ENCODE peak calls at places on chromosomes 16 and 17, in eight cellular contexts. C, B, L, Q, P, A, D and T are unnamed samples.
A peak's percentile ranks its signal among the peaks of the same experiment; 100 is the strongest.

GRCh38 chr16:22967696-22968095 is 153.7 kb downstream of the HS3ST2 start:
- DNase-seq in P (no peak), A (no peak), C (no peak), L (no peak), Q (no peak), B (no peak), D (no peak), T (no peak)

GRCh38 chr17:81719410-81720266 is 7.6 kb downstream of the SLC25A10 start:
- DNase-seq in Q (peak; percentile 62), A (no peak), D (peak; percentile 70), L (no peak), B (no peak), P (peak; percentile 51), C (no peak), T (no peak)

GRCh38 chr17:76824103-76824502 is 44.1 kb upstream of the MGAT5B start:
- DNase-seq in L (no peak), C (no peak), Q (no peak), B (no peak), D (no peak), P (no peak), A (no peak), T (no peak)

GRCh38 chr16:83005653-83006160 is 378.9 kb downstream of the CDH13 start:
- DNase-seq in L (no peak), Q (no peak), P (no peak), B (no peak), C (no peak), D (no peak), A (no peak), T (no peak)

GRCh38 chr17:42171831-42172230 is 9.1 kb downstream of the KCNH4 start:
- DNase-seq in P (peak; percentile 75), C (peak; percentile 55), L (no peak), D (no peak), B (no peak), A (no peak), Q (no peak), T (no peak)

GRCh38 chr16:81583893-81584705 is 139.5 kb downstream of the CMIP start:
- DNase-seq in B (no peak), D (peak; percentile 86), L (no peak), C (no peak), A (no peak), P (no peak), Q (peak; percentile 78), T (no peak)

GRCh38 chr17:11882716-11883115 is 114.6 kb downstream of the ZNF18 start:
- DNase-seq in C (no peak), A (no peak), L (no peak), Q (no peak), B (no peak), P (no peak), D (no peak), T (no peak)

GRCh38 chr16:22031483-22032083 is 23.7 kb downstream of the MOSMO start:
- DNase-seq in A (no peak), Q (no peak), P (no peak), C (no peak), B (no peak), D (no peak), L (no peak), T (no peak)

GRCh38 chr17:69012895-69013805 is 47.6 kb downstream of the ABCA9 start:
- DNase-seq in B (no peak), L (no peak), D (no peak), P (no peak), A (no peak), Q (no peak), C (no peak), T (no peak)

GRCh38 chr16:27928542-27928941 is 135.0 kb downstream of the GSG1L start:
- DNase-seq in P (peak; percentile 53), A (no peak), C (no peak), B (no peak), Q (no peak), L (no peak), D (no peak), T (no peak)

GRCh38 chr16:13919330-13919682 is 648 bp upstream of the ERCC4 start:
- DNase-seq in Q (no peak), A (no peak), P (no peak), C (no peak), L (no peak), D (no peak), B (no peak), T (no peak)

GRCh38 chr16:77885596-77886295 is 97.4 kb downstream of the VAT1L start:
- DNase-seq in A (no peak), B (no peak), C (no peak), L (no peak), Q (no peak), P (no peak), D (no peak), T (no peak)

GRCh38 chr17:82246040-82246364 is 17.2 kb downstream of the SLC16A3 start:
- DNase-seq in B (no peak), P (peak; percentile 44), C (no peak), Q (no peak), L (no peak), D (no peak), A (no peak), T (no peak)

GRCh38 chr17:29138184-29138955 is 41.8 kb downstream of the MYO18A start:
- DNase-seq in D (no peak), Q (no peak), B (peak; percentile 26), L (no peak), P (peak; percentile 44), A (peak; percentile 77), C (no peak), T (no peak)

GRCh38 chr17:43531955-43532354 is 14.2 kb downstream of the ETV4 start:
- DNase-seq in A (no peak), D (no peak), L (no peak), Q (peak; percentile 31), C (no peak), B (no peak), P (no peak), T (no peak)

GRCh38 chr16:70644763-70645597 is 1.4 kb upstream of the IL34 start:
- DNase-seq in C (no peak), A (no peak), P (peak; percentile 55), L (no peak), D (peak; percentile 19), Q (no peak), B (no peak), T (no peak)

GRCh38 chr17:82168568-82168967 is 44.1 kb downstream of the CCDC57 start:
- DNase-seq in D (no peak), L (no peak), A (no peak), P (no peak), C (no peak), Q (no peak), B (no peak), T (no peak)

GRCh38 chr17:15998031-15998574 is 1.4 kb downstream of the ZSWIM7 start:
- DNase-seq in Q (no peak), P (no peak), C (no peak), D (no peak), B (no peak), A (no peak), L (no peak), T (no peak)
- H3K27ac ChIP-seq in Q (peak overlapping the region; percentile 90), P (no peak overlapping the region), C (peak overlapping the region; percentile 97), D (peak overlapping the region; percentile 81), B (no peak overlapping the region), A (peak overlapping the region; percentile 92), L (no peak overlapping the region), T (no peak overlapping the region)

DNA sequence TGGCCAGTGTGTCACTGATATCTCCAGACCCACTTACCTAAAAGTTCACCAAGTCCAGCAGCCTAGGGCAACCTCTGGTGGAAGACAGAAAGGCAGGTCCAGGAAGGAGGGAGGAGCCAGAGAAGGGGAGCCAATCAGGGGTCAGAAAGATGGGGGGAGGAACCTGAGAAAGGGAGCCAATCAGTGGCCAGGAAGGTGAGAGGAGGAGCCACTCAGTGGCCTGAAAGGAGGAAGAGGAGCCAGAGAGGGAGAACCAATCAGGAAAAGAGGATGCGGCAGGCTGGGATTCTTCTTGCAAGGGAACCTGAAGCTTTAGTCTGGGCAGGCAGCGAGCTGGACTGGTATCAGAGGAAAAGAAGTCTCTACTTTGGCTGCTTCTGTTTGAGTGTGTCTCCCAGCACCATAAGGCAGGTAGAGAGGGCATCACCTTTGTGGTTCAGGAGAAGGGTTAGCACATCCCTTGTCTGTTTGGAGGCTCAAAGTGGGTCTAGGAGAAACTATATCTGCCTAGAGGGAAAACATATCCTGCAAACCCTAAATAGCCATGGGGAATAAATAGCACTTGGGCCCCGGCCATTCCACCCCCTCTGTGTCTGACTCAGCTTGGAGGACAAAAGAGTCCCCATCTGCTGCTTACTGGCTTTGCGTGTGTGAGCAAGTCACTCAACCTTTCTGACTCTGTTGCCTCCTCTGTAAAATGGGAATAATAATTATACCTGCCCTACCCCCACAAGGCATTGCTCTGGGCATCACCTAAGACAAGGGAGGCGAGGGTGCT is 43.4 kb upstream of the CRHR1 start:
- DNase-seq in Q (no peak), L (peak; percentile 38), B (no peak), D (no peak), A (peak; percentile 67), P (peak; percentile 98), C (peak; percentile 54), T (no peak)
- H3K27ac ChIP-seq in Q (no peak overlapping the region), L (no peak overlapping the region), B (no peak overlapping the region), D (no peak overlapping the region), A (peak overlapping the region; percentile 68), P (no peak overlapping the region), C (no peak overlapping the region), T (no peak overlapping the region)

GRCh38 chr17:75318615-75319222 is 29.5 kb upstream of the SLC25A19 start:
- DNase-seq in Q (no peak), A (no peak), P (no peak), D (no peak), C (no peak), B (no peak), L (no peak), T (no peak)

GRCh38 chr17:75316253-75316652 is 27.0 kb upstream of the SLC25A19 start:
- DNase-seq in A (no peak), C (no peak), L (no peak), Q (no peak), D (no peak), B (no peak), P (no peak), T (no peak)

GRCh38 chr17:75318211-75318610 is 29.0 kb upstream of the SLC25A19 start:
- DNase-seq in A (no peak), L (no peak), B (no peak), Q (no peak), P (no peak), C (no peak), D (no peak), T (no peak)

GRCh38 chr17:75315541-75316243 is 26.5 kb upstream of the SLC25A19 start:
- DNase-seq in D (no peak), P (no peak), C (no peak), Q (no peak), B (no peak), A (no peak), L (no peak), T (no peak)

DNA sequence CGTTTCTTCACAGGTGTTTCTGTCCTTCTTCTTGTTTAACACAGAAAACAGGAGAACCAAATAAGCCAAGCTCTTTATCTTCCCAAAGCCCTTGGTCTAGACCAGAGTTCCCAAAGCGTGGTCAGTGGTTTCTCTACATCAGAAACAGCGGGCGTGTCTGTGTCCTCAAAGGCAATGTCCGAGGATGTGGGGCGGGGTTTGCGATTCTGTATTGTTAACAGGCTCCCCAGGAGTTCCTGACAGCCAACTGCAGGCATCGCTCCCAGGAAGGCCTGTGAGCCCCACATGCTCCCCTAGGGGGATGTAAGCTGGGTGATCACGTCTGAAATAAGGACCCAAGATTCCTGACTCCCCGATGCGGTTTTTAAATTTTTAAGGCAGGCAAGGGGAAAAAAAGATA is 28.4 kb upstream of the SLC25A19 start:
- DNase-seq in L (no peak), Q (no peak), B (no peak), P (peak; percentile 83), A (no peak), D (no peak), C (no peak), T (no peak)
- H3K27ac ChIP-seq in L (no peak overlapping the region), Q (no peak overlapping the region), B (no peak overlapping the region), P (peak overlapping the region; percentile 4), A (no peak overlapping the region), D (no peak overlapping the region), C (no peak overlapping the region), T (no peak overlapping the region)

GRCh38 chr17:72166040-72166439 is 45.2 kb downstream of the SOX9 start:
- DNase-seq in Q (no peak), P (peak; percentile 61), A (no peak), D (no peak), B (no peak), C (no peak), L (no peak), T (no peak)
- H3K27ac ChIP-seq in Q (no peak overlapping the region), P (peak overlapping the region; percentile 22), A (no peak overlapping the region), D (no peak overlapping the region), B (no peak overlapping the region), C (no peak overlapping the region), L (no peak overlapping the region), T (no peak overlapping the region)